ENCODE peak calls at places on chromosome 3, in nine cellular contexts. R is hepatocyte; Y is Karpas-422; L is tibial artery; V is CD4-positive, alpha-beta memory T cell; M is mesenteric fat pad; O is adrenal gland; U is iris pigment epithelial cell; Z is activated T-helper 1 cell treated with anti-CD3 and anti-CD28 coated beads, Interleukin-2, amount 50 U/mL, for 16 hours. F is an unnamed sample.

GRCh38 chr3:63979093-63979492 is 44.2 kb downstream of the PSMD6 start:
- DNase-seq in R (no peak), Y (no peak), L (no peak), V (peak), M (no peak), O (no peak), U (peak), Z (no peak), F (no peak)

GRCh38 chr3:55597638-55598037 is 110.5 kb upstream of the WNT5A start:
- DNase-seq in R (no peak), Y (no peak), L (no peak), V (no peak), M (no peak), O (no peak), U (no peak), Z (no peak), F (no peak)

GRCh38 chr3:189172668-189173419 is 1.1 kb downstream of the TPRG1 start:
- DNase-seq in R (no peak), Y (no peak), L (no peak), V (no peak), M (no peak), O (no peak), U (no peak), Z (no peak), F (no peak)

GRCh38 chr3:39668420-39668819 is 141.0 kb upstream of the MYRIP start:
- DNase-seq in R (peak), Y (peak), L (no peak), V (no peak), M (no peak), O (peak), U (peak), Z (no peak), F (no peak)

GRCh38 chr3:61894988-61895935 is 333.9 kb downstream of the PTPRG start:
- DNase-seq in R (peak), Y (peak), L (peak), V (no peak), M (no peak), O (peak), U (peak), Z (no peak), F (no peak)

GRCh38 chr3:40745381-40746106 is 220.8 kb downstream of the ZNF621 start:
- DNase-seq in R (no peak), Y (no peak), L (no peak), V (no peak), M (no peak), O (no peak), U (no peak), Z (no peak), F (no peak)

GRCh38 chr3:143067201-143067600 is 52.4 kb upstream of the CHST2 start:
- DNase-seq in R (no peak), Y (no peak), L (no peak), V (no peak), M (no peak), O (no peak), U (peak), Z (no peak), F (no peak)

GRCh38 chr3:116254535-116254934 is 190.8 kb downstream of the LSAMP start:
- DNase-seq in R (no peak), Y (no peak), L (no peak), V (no peak), M (no peak), O (no peak), U (no peak), Z (no peak), F (no peak)

GRCh38 chr3:159517105-159517504 is 471.5 kb upstream of the IL12A start:
- DNase-seq in R (no peak), Y (no peak), L (no peak), V (no peak), M (no peak), O (no peak), U (no peak), Z (no peak), F (no peak)